ENCODE peak calls at places on chromosomes 2 and 18, in ten cellular contexts. C, M, P, A, W, H, F, U, E and J are unnamed samples.

GRCh38 chr2:72138921-72139381 is 8.7 kb downstream of the CYP26B1 start:
- DNase-seq in C (peak), M (no peak), P (no peak), A (no peak), W (peak), H (no peak), F (no peak), U (no peak), E (no peak), J (no peak)

GRCh38 chr2:195489101-195489500 is 167.9 kb upstream of the SLC39A10 start:
- DNase-seq in C (no peak), M (no peak), P (no peak), A (no peak), W (no peak), H (peak), F (no peak), U (no peak), E (peak), J (peak)

GRCh38 chr2:55487686-55488085 is 31.8 kb upstream of the CFAP36 start:
- DNase-seq in C (no peak), M (no peak), P (no peak), A (no peak), W (no peak), H (no peak), F (no peak), U (no peak), E (no peak), J (no peak)

GRCh38 chr2:219000569-219000960 is 7.3 kb upstream of the CRYBA2 start:
- DNase-seq in C (no peak), M (no peak), P (no peak), A (no peak), W (no peak), H (no peak), F (no peak), U (peak), E (peak), J (no peak)

GRCh38 chr18:54149078-54149697 is 75.3 kb downstream of the MBD2 start:
- DNase-seq in C (no peak), M (no peak), P (no peak), A (no peak), W (no peak), H (peak), F (peak), U (no peak), E (no peak), J (peak)

GRCh38 chr18:62716679-62717058 is 1.3 kb downstream of the PHLPP1 start:
- DNase-seq in C (peak), M (peak), P (no peak), A (peak), W (no peak), H (no peak), F (peak), U (peak), E (no peak), J (no peak)

GRCh38 chr2:110716959-110717645 is 15.3 kb upstream of the ACOXL start:
- DNase-seq in C (no peak), M (no peak), P (no peak), A (no peak), W (no peak), H (peak), F (no peak), U (no peak), E (no peak), J (peak)

GRCh38 chr2:220775856-220776467 is 796.1 kb downstream of the EPHA4 start:
- DNase-seq in C (no peak), M (no peak), P (no peak), A (no peak), W (no peak), H (no peak), F (no peak), U (no peak), E (no peak), J (no peak)

GRCh38 chr2:127647242-127648190 is 1.6 kb downstream of the GPR17 start:
- DNase-seq in C (no peak), M (no peak), P (no peak), A (no peak), W (no peak), H (peak), F (peak), U (no peak), E (no peak), J (peak)

GRCh38 chr2:26782876-26783704 is 2.8 kb upstream of the CENPA start:
- DNase-seq in C (no peak), M (no peak), P (no peak), A (no peak), W (no peak), H (no peak), F (no peak), U (peak), E (no peak), J (no peak)

DNA sequence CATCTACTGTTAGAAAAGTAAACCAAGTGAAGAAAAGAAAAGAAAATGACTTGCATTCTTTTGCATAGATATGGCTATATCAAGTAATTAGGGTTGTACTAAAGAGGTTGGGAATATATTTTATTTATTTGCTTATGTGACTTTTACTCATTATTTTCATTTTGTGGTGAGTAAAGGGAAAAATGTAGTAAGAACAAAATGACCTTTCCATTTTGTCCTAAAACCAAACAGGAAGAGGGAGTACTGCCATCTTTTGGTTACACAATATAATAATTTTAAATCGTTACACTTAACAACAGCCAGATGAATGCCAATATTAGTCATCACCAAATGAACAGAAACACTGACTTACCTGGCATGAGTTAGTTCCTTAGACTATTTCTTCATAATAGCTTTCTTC is 47.3 kb upstream of the NDUFV2 start:
- DNase-seq in C (no peak), M (no peak), P (no peak), A (no peak), W (no peak), H (peak), F (peak), U (no peak), E (no peak), J (peak)
- TF ChIP-seq CTCF in C (no peak), M (peak), P (peak), A (no peak), W (no peak), H (peak), F (peak), U (no peak), E (no peak), J (peak)

GRCh38 chr2:83191316-83191715 is 1267.8 kb downstream of the SUCLG1 start:
- DNase-seq in C (no peak), M (no peak), P (no peak), A (no peak), W (no peak), H (peak), F (no peak), U (no peak), E (no peak), J (no peak)

GRCh38 chr2:83196225-83196624 is 1262.9 kb downstream of the SUCLG1 start:
- DNase-seq in C (no peak), M (peak), P (no peak), A (no peak), W (no peak), H (peak), F (peak), U (no peak), E (no peak), J (peak)
- TF ChIP-seq CTCF in C (peak), M (peak), P (peak), A (no peak), W (peak), H (peak), F (peak), U (peak), E (peak), J (peak)

GRCh38 chr2:7071137-7071536 is 153.9 kb downstream of the RNF144A start:
- DNase-seq in C (no peak), M (no peak), P (no peak), A (no peak), W (no peak), H (no peak), F (no peak), U (no peak), E (no peak), J (no peak)

GRCh38 chr2:7073901-7074300 is 156.7 kb downstream of the RNF144A start:
- DNase-seq in C (no peak), M (no peak), P (no peak), A (no peak), W (no peak), H (no peak), F (no peak), U (no peak), E (no peak), J (no peak)

GRCh38 chr2:7070483-7070882 is 153.3 kb downstream of the RNF144A start:
- DNase-seq in C (no peak), M (no peak), P (no peak), A (no peak), W (no peak), H (no peak), F (no peak), U (no peak), E (peak), J (no peak)

GRCh38 chr2:7068447-7068846 is 151.2 kb downstream of the RNF144A start:
- DNase-seq in C (no peak), M (no peak), P (no peak), A (no peak), W (no peak), H (no peak), F (no peak), U (no peak), E (no peak), J (no peak)

DNA sequence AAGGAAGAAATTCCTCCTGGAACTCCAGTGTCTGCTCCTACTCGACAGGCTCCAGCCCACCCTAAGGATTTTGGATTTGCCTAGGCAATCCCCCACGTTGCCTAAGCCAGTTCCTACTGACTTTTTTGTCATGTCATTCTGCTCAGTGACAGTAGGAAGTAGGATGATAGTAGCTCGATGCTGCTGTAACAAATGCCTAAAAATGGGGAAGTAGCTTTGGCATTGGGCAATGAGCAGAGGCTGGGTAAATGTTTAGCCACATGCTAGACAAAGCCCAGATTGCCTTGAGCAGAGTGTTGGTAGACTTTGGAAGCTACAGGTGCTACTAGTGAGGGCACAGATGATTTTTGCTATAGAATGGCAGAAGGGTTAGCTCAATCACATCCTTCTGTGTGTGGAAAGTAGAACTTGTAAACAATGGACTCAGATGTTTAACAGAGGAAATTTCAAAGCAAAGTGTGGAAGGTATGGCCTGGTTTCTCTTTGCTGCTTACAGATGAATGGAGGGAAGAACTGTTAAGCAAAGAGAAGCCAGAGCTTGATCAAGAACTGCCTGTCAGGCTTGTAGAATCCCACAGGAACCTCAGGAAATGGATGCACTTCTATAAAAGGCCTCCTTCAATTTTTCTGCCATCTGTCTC is 154.8 kb downstream of the RNF144A start:
- DNase-seq in C (no peak), M (peak), P (no peak), A (no peak), W (no peak), H (no peak), F (no peak), U (no peak), E (no peak), J (no peak)
- TF ChIP-seq CTCF in C (no peak), M (no peak), P (no peak), A (no peak), W (no peak), H (no peak), F (no peak), U (no peak), E (no peak), J (no peak)

GRCh38 chr2:74142340-74142739 is 5.4 kb downstream of the BOLA3 start:
- DNase-seq in C (no peak), M (peak), P (no peak), A (no peak), W (no peak), H (no peak), F (no peak), U (no peak), E (no peak), J (no peak)
- TF ChIP-seq CTCF in C (no peak), M (peak), P (no peak), A (no peak), W (no peak), H (no peak), F (no peak), U (no peak), E (peak), J (no peak)

GRCh38 chr2:21326152-21326551 is 202.4 kb downstream of the TDRD15 start:
- DNase-seq in C (no peak), M (no peak), P (no peak), A (no peak), W (no peak), H (no peak), F (no peak), U (no peak), E (no peak), J (no peak)
- TF ChIP-seq CTCF in C (no peak), M (no peak), P (no peak), A (no peak), W (no peak), H (no peak), F (no peak), U (no peak), E (peak), J (no peak)

DNA sequence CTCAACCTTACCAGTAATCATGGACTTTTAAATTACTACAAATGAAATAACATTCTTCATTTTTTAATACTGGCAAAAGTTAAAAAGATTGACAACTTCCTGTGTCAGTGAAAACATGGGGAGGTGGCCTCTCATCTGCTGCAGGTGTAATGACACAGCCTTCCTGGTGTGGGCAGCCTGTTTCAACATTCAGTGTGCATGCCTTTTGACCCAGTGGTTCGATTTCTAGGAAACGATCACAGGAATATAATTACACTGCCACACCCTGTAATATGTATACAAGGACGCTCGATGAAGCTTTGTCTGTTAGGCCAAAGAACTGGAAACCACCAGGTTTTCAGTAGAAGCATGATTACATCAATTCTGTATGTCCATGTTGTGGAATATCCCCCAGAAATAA is 68.7 kb downstream of the MTHFD2 start:
- DNase-seq in C (peak), M (peak), P (no peak), A (peak), W (no peak), H (no peak), F (no peak), U (peak), E (peak), J (no peak)
- TF ChIP-seq CTCF in C (peak), M (peak), P (peak), A (peak), W (no peak), H (no peak), F (no peak), U (peak), E (peak), J (no peak)

GRCh38 chr2:97011977-97012569 is 25.7 kb upstream of the FAM178B start:
- DNase-seq in C (no peak), M (peak), P (no peak), A (peak), W (no peak), H (peak), F (peak), U (no peak), E (no peak), J (peak)
- TF ChIP-seq CTCF in C (peak), M (peak), P (peak), A (peak), W (peak), H (peak), F (peak), U (no peak), E (peak), J (peak)

DNA sequence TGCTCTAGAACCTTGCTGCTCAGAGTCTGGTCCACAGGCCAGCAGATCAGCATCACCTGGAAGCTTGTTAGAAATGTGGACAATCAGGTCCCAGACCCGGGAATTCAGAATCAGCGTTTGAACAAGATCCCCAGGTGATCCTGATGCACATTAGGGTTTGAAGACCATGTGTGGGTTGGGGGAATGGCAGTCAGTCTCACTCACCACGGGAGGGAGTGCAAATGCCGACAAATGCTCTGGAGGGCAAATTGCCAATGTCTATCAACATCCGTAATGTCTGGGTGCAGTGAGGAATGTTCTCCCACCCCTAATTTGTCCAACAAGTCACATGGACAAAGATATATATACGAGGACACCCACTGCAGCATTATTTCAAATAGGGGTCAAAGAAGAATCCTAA is 34.5 kb downstream of the INPP5D start:
- DNase-seq in C (peak), M (no peak), P (no peak), A (no peak), W (no peak), H (peak), F (no peak), U (no peak), E (no peak), J (no peak)
- TF ChIP-seq CTCF in C (no peak), M (no peak), P (no peak), A (no peak), W (no peak), H (no peak), F (no peak), U (no peak), E (no peak), J (no peak)

GRCh38 chr2:180735799-180736198 is 244.6 kb upstream of the UBE2E3 start:
- DNase-seq in C (no peak), M (no peak), P (no peak), A (no peak), W (peak), H (no peak), F (no peak), U (no peak), E (no peak), J (no peak)

GRCh38 chr2:180734382-180734781 is 246.0 kb upstream of the UBE2E3 start:
- DNase-seq in C (no peak), M (no peak), P (no peak), A (no peak), W (no peak), H (no peak), F (no peak), U (no peak), E (no peak), J (no peak)

GRCh38 chr2:180732337-180732736 is 248.1 kb upstream of the UBE2E3 start:
- DNase-seq in C (no peak), M (no peak), P (no peak), A (no peak), W (no peak), H (no peak), F (no peak), U (no peak), E (no peak), J (no peak)

GRCh38 chr2:180730976-180731375 is 249.4 kb upstream of the UBE2E3 start:
- DNase-seq in C (no peak), M (no peak), P (no peak), A (no peak), W (no peak), H (peak), F (no peak), U (no peak), E (no peak), J (peak)

GRCh38 chr2:180733330-180733729 is 247.1 kb upstream of the UBE2E3 start:
- DNase-seq in C (no peak), M (no peak), P (no peak), A (no peak), W (no peak), H (no peak), F (no peak), U (no peak), E (no peak), J (no peak)
- TF ChIP-seq CTCF in C (no peak), M (no peak), P (no peak), A (no peak), W (no peak), H (no peak), F (no peak), U (no peak), E (no peak), J (no peak)

GRCh38 chr2:23385748-23386421 is 906 bp downstream of the KLHL29 start:
- DNase-seq in C (no peak), M (no peak), P (no peak), A (no peak), W (no peak), H (peak), F (no peak), U (no peak), E (peak), J (no peak)

GRCh38 chr2:23387221-23387550 is 2.2 kb downstream of the KLHL29 start:
- DNase-seq in C (no peak), M (no peak), P (no peak), A (no peak), W (no peak), H (no peak), F (no peak), U (no peak), E (no peak), J (peak)

GRCh38 chr2:23385351-23385747 is 370 bp downstream of the KLHL29 start:
- DNase-seq in C (no peak), M (peak), P (no peak), A (no peak), W (no peak), H (peak), F (peak), U (no peak), E (peak), J (peak)

GRCh38 chr2:23387849-23388248 is 2.9 kb downstream of the KLHL29 start:
- DNase-seq in C (no peak), M (no peak), P (no peak), A (no peak), W (no peak), H (no peak), F (no peak), U (no peak), E (no peak), J (no peak)

GRCh38 chr2:23386422-23387220 is 1.6 kb downstream of the KLHL29 start:
- DNase-seq in C (peak), M (no peak), P (no peak), A (no peak), W (no peak), H (peak), F (peak), U (peak), E (peak), J (no peak)
- TF ChIP-seq CTCF in C (no peak), M (no peak), P (no peak), A (no peak), W (no peak), H (no peak), F (peak), U (no peak), E (no peak), J (peak)